ENCODE peak calls at places on chromosomes 11 and 22, in nine cellular contexts. I is cardiac fibroblast, S is chondrocyte, Y is HFFc6, W is AG09319, O is astrocyte of the spinal cord, E is mucosa of descending colon, T is BJ, H is foreskin fibroblast. A is an unnamed sample.

GRCh38 chr11:104830080-104830479 is 68.2 kb downstream of the CASP12 start:
- DNase-seq in Y (no peak), O (peak), E (no peak), W (peak), S (no peak), T (peak), H (peak), I (peak), A (peak)

GRCh38 chr22:17994424-17995108 is 29.8 kb downstream of the MICAL3 start:
- DNase-seq in E (no peak), I (no peak), Y (no peak), T (no peak), S (no peak), H (no peak), O (no peak), W (no peak), A (no peak)

GRCh38 chr11:33753304-33753703 is 17.1 kb upstream of the CD59 start:
- DNase-seq in T (no peak), W (no peak), H (peak), S (no peak), I (peak), O (peak), E (no peak), Y (peak), A (peak)

GRCh38 chr22:35580351-35581022 is 36.6 kb downstream of the MB start:
- DNase-seq in O (no peak), T (no peak), W (no peak), I (no peak), S (no peak), E (no peak), Y (no peak), H (no peak), A (no peak)

GRCh38 chr11:74220376-74220775 is 49.3 kb downstream of the PPME1 start:
- DNase-seq in I (no peak), S (no peak), E (no peak), O (no peak), Y (no peak), T (no peak), W (no peak), H (no peak), A (peak)

GRCh38 chr11:101003468-101003867 is 126.1 kb downstream of the PGR start:
- DNase-seq in S (no peak), W (no peak), T (no peak), H (no peak), Y (no peak), I (no peak), E (no peak), O (no peak), A (no peak)

GRCh38 chr11:10164621-10165020 is 129.4 kb downstream of the SBF2 start:
- DNase-seq in S (no peak), I (no peak), H (no peak), Y (no peak), T (no peak), O (no peak), W (no peak), E (no peak), A (peak)

GRCh38 chr11:48055292-48056132 is 75.2 kb downstream of the PTPRJ start:
- DNase-seq in I (peak), S (no peak), E (peak), H (no peak), Y (no peak), T (no peak), O (peak), W (no peak), A (no peak)

GRCh38 chr22:44451016-44451415 is 47.0 kb downstream of the RTL6 start:
- DNase-seq in O (no peak), H (no peak), E (no peak), I (no peak), W (no peak), T (no peak), S (no peak), Y (no peak), A (no peak)

GRCh38 chr11:126114486-126115252 is 52.0 kb upstream of the CDON start:
- DNase-seq in H (no peak), S (no peak), I (no peak), O (no peak), T (no peak), Y (no peak), E (no peak), W (no peak), A (peak)

GRCh38 chr11:40166892-40167291 is 1292.6 kb downstream of the LRRC4C start:
- DNase-seq in E (no peak), T (no peak), Y (no peak), I (no peak), O (no peak), H (no peak), W (no peak), S (no peak), A (no peak)

GRCh38 chr22:22833059-22833458 is 54.6 kb upstream of the IGLL5 start:
- DNase-seq in T (no peak), S (no peak), I (no peak), E (no peak), H (no peak), Y (no peak), W (no peak), O (no peak), A (no peak)

GRCh38 chr22:48760481-48761238 is 1067.0 kb downstream of the BRD1 start:
- DNase-seq in T (no peak), O (no peak), Y (no peak), W (no peak), I (no peak), E (peak), H (no peak), S (peak), A (no peak)

GRCh38 chr11:76292583-76293188 is 86.4 kb upstream of the WNT11 start:
- DNase-seq in O (no peak), E (no peak), Y (no peak), T (no peak), W (no peak), H (no peak), S (no peak), I (no peak), A (no peak)

GRCh38 chr11:135006800-135007199 is 594.8 kb upstream of the B3GAT1 start:
- DNase-seq in S (no peak), O (no peak), E (no peak), H (no peak), T (no peak), I (no peak), Y (no peak), W (no peak), A (no peak)

GRCh38 chr22:35561796-35562526 is 21.3 kb downstream of the RASD2 start:
- DNase-seq in E (no peak), T (no peak), W (no peak), I (peak), S (no peak), H (peak), Y (peak), O (peak), A (peak)

GRCh38 chr11:61730222-61730994 is 22.0 kb upstream of the MYRF start:
- DNase-seq in W (no peak), S (no peak), H (no peak), I (no peak), E (no peak), T (no peak), O (no peak), Y (peak), A (no peak)

GRCh38 chr11:102767800-102768199 is 12.6 kb downstream of the MMP10 start:
- DNase-seq in H (no peak), W (no peak), O (no peak), Y (no peak), T (no peak), S (no peak), I (no peak), E (no peak), A (no peak)

GRCh38 chr22:45966320-45966891 is 10.6 kb downstream of the WNT7B start:
- DNase-seq in O (no peak), S (no peak), H (no peak), E (no peak), W (no peak), I (no peak), Y (no peak), T (no peak), A (no peak)

GRCh38 chr11:30798547-30799236 is 212.5 kb upstream of the MPPED2 start:
- DNase-seq in W (no peak), E (no peak), O (no peak), H (no peak), S (no peak), I (no peak), Y (no peak), T (no peak), A (no peak)

GRCh38 chr11:27861706-27862430 is 161.6 kb upstream of the BDNF start:
- DNase-seq in S (no peak), I (peak), E (no peak), O (peak), W (peak), T (peak), Y (peak), H (peak), A (peak)

GRCh38 chr11:102798012-102798746 is at the start of gene MMP1:
- DNase-seq in H (peak), Y (peak), E (no peak), O (peak), T (peak), W (peak), I (peak), S (no peak), A (peak)

GRCh38 chr11:74139151-74139918 is 31.5 kb downstream of the C2CD3 start:
- DNase-seq in T (no peak), Y (no peak), I (peak), W (no peak), H (no peak), E (no peak), O (peak), S (no peak), A (no peak)

GRCh38 chr11:69603163-69603836 is 37.7 kb upstream of the CCND1 start:
- DNase-seq in Y (no peak), I (no peak), T (no peak), S (no peak), H (no peak), W (no peak), O (no peak), E (no peak), A (no peak)

GRCh38 chr11:117319214-117319840 is 3.3 kb upstream of the BACE1 start:
- DNase-seq in W (no peak), O (peak), T (no peak), I (peak), H (peak), Y (peak), S (no peak), E (no peak), A (peak)

GRCh38 chr11:67316882-67317364 is 13.6 kb downstream of the SSH3 start:
- DNase-seq in E (no peak), O (no peak), T (no peak), W (no peak), Y (peak), S (peak), H (peak), I (peak), A (no peak)

GRCh38 chr22:19295733-19296132 is 4.2 kb upstream of the CLTCL1 start:
- DNase-seq in T (no peak), O (no peak), S (no peak), Y (no peak), W (no peak), I (no peak), H (no peak), E (no peak), A (no peak)

GRCh38 chr11:62108971-62109391 is 14.8 kb upstream of the INCENP start:
- DNase-seq in T (no peak), O (peak), S (no peak), W (no peak), H (no peak), Y (peak), E (no peak), I (peak), A (peak)

GRCh38 chr22:36544107-36544620 is 15.2 kb upstream of the EIF3D start:
- DNase-seq in T (no peak), O (no peak), H (peak), E (no peak), S (peak), W (no peak), I (peak), Y (peak), A (no peak)

GRCh38 chr11:69646493-69647201 is 5.7 kb downstream of the CCND1 start:
- DNase-seq in S (peak), I (peak), H (no peak), Y (no peak), W (no peak), T (no peak), E (no peak), O (no peak), A (no peak)

GRCh38 chr22:20186871-20187546 is 36.2 kb upstream of the CCDC188 start:
- DNase-seq in Y (no peak), T (no peak), S (no peak), O (no peak), W (no peak), H (no peak), E (no peak), I (no peak), A (no peak)

GRCh38 chr11:79244175-79244804 is 196.5 kb downstream of the TENM4 start:
- DNase-seq in S (no peak), H (peak), Y (peak), O (peak), I (peak), W (peak), T (peak), E (no peak), A (peak)

GRCh38 chr11:22479133-22479690 is 141.0 kb downstream of the SLC17A6 start:
- DNase-seq in Y (no peak), O (no peak), I (no peak), W (no peak), E (no peak), T (no peak), H (no peak), S (no peak), A (no peak)

GRCh38 chr22:26592368-26593015 is 2.6 kb upstream of the TPST2 start:
- DNase-seq in H (no peak), Y (no peak), W (no peak), I (no peak), O (no peak), S (peak), T (no peak), E (peak), A (no peak)

GRCh38 chr11:108647387-108647700 is 17.5 kb upstream of the DDX10 start:
- DNase-seq in O (no peak), T (no peak), E (no peak), W (no peak), H (no peak), I (no peak), S (no peak), Y (no peak), A (no peak)
- TF ChIP-seq CTCF in O (no peak), T (no peak), E (no peak), W (no peak), H (no peak), I (no peak), S (no peak), Y (no peak), A (no peak)

DNA sequence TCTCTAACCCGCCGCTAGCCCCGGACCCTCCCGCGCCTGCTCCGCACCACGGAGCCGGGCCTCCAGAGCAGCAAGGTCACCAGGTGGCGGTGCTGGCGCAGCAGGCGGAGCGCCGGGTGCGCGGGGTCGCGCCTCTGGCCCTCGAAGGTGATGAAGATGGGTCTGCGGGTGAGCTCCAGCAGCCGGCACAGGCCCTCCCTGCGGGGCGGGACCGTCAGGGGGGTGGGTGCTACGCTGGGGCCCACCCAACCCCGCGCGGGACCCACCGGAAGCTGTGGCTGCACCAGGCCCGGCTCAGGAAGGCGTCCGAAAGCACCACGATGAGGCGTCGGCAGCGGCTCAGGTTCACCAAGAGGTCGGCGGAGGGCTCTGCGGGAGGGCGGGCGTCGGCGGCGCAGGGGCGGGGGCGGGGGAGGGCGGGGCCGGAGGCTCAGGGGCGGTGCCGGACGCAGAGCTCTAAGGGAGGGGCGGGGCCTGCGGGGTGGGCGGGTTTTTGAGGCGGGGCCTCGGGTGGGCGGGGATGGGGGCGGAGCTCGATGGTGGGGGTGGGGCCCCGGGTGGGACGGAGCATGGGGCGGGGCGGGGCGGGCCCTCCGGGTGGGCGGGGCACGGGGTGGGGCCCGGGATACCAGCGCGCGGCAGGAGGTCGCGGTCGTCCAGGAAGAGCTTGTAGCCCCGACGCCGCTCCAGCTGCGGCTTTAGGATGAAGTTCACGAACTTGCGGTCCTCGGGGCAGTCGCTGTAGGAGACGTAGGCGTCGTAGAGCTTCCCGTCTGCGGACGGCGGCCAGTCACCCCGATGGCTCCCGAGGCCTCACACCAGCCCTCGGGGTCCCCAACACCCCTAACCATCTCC is 7.8 kb downstream of the SIGIRR start:
- DNase-seq in Y (peak), I (peak), S (no peak), W (peak), O (peak), T (no peak), H (peak), E (peak), A (peak)
- TF ChIP-seq CTCF in Y (peak), I (no peak), S (peak), W (peak), O (no peak), T (no peak), H (no peak), E (no peak), A (peak)

GRCh38 chr11:36304349-36304748 is 8.3 kb downstream of the PRR5L start:
- DNase-seq in E (no peak), I (peak), O (no peak), H (no peak), W (no peak), T (no peak), Y (no peak), S (no peak), A (peak)

GRCh38 chr11:36308577-36308976 is 12.5 kb downstream of the PRR5L start:
- DNase-seq in S (no peak), H (no peak), I (peak), Y (no peak), E (no peak), O (no peak), W (no peak), T (no peak), A (no peak)

GRCh38 chr11:36309779-36310178 is 13.7 kb downstream of the PRR5L start:
- DNase-seq in H (no peak), W (no peak), T (no peak), I (no peak), O (no peak), S (no peak), E (no peak), Y (no peak), A (no peak)

GRCh38 chr11:36305047-36305446 is 9.0 kb downstream of the PRR5L start:
- DNase-seq in W (no peak), H (no peak), T (no peak), S (no peak), I (no peak), E (no peak), Y (no peak), O (no peak), A (no peak)

GRCh38 chr11:36306888-36307287 is 10.8 kb downstream of the PRR5L start:
- DNase-seq in Y (peak), E (no peak), I (peak), S (no peak), H (no peak), O (peak), W (no peak), T (no peak), A (peak)
- TF ChIP-seq CTCF in Y (peak), E (no peak), I (peak), S (peak), H (peak), O (peak), W (peak), T (no peak), A (peak)

DNA sequence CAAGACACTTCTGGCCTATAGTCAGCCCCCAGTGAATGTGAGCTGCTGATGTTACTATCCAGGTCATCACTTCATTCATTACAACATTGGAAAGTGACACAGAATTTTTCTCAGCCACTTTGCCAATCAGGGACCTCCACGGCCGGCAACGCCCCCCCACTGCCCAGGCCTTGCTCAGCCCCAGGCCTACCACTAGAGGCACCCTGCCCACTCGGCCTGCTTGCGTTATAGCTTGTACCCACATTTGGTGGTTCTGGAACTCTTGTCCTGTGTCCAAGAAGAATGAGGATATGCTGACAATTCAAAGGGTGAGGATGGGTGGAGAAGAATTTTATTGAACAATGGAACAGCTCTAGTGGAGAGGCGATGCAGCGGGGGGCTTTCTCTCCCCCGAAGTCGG is 96.2 kb downstream of the TSPAN18 start:
- DNase-seq in S (no peak), T (no peak), O (no peak), H (no peak), Y (no peak), W (no peak), I (peak), E (no peak), A (no peak)
- TF ChIP-seq CTCF in S (peak), T (peak), O (peak), H (peak), Y (peak), W (peak), I (peak), E (no peak), A (peak)

GRCh38 chr11:17714870-17715269 is 4.5 kb upstream of the MYOD1 start:
- DNase-seq in W (no peak), S (no peak), T (no peak), E (no peak), Y (no peak), O (no peak), H (no peak), I (no peak), A (no peak)

GRCh38 chr11:17711836-17712235 is 7.5 kb upstream of the MYOD1 start:
- DNase-seq in T (no peak), I (no peak), S (no peak), E (no peak), O (no peak), W (no peak), H (no peak), Y (no peak), A (no peak)

GRCh38 chr11:17716807-17717206 is 2.6 kb upstream of the MYOD1 start:
- DNase-seq in T (no peak), O (no peak), H (no peak), S (no peak), W (no peak), E (no peak), I (no peak), Y (no peak), A (no peak)

GRCh38 chr11:17713851-17714250 is 5.5 kb upstream of the MYOD1 start:
- DNase-seq in O (no peak), W (no peak), E (no peak), H (no peak), S (no peak), Y (no peak), I (no peak), T (no peak), A (no peak)

GRCh38 chr11:17714356-17714854 is 5.0 kb upstream of the MYOD1 start:
- DNase-seq in S (no peak), T (no peak), W (no peak), E (no peak), H (no peak), O (no peak), I (no peak), Y (no peak), A (no peak)
- TF ChIP-seq CTCF in S (no peak), T (no peak), W (no peak), E (no peak), H (no peak), O (no peak), I (no peak), Y (no peak), A (no peak)

DNA sequence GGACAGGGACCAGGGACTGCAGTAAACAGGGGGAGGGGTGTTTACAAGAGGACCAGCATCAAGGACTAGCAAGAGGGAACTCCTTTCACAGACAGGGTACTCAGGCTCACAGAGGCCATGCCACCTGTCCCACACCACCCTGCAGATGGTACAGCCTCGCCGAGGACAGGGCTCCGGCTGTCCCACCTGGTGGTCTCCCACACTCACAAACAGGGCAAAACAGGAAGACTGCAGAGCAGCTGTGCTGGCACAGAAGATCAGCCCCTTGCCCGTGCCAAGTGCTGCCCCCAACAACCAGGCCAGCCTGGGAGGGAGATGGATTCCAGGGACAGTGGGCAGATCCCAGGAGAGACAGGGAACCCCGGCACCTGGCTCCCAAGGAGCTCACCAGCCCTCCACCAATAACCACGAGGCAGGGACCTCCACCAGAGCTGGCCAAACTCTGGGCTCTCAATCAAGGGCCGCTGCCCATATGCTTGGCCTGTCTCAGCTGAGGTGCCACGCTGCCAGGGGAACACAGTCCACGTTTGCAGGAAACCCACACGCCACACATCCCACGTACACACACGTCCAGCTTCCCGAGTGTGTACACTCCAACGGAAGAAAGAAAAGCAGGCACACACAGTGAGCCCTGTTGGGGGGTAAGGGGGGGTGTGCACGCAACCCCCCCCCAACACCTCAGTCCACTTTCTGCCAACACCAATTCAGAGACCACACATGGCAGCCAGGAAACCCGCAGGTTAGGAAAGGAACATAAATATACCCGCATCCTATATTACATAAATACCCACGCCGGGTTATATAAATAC is 2.0 kb downstream of the CSNK1E start:
- DNase-seq in O (no peak), E (peak), I (no peak), H (no peak), Y (no peak), S (no peak), T (no peak), W (no peak), A (peak)
- TF ChIP-seq CTCF in O (no peak), E (no peak), I (no peak), H (no peak), Y (no peak), S (no peak), T (no peak), W (no peak), A (no peak)